ENCODE peak calls at places on chromosome 7, in six cellular contexts. F is CD4-positive, alpha-beta T cell; B is HFFc6; O is neural crest cell; D is body of pancreas; W is Panc1. Z is an unnamed sample.

GRCh38 chr7:105024734-105025133 is 10.7 kb downstream of the KMT2E start:
- DNase-seq in F (no peak), B (peak; percentile 72), O (no peak), D (no peak), W (no peak), Z (no peak)

GRCh38 chr7:121572615-121573014 is 176.5 kb upstream of the FAM3C start:
- DNase-seq in F (no peak), B (no peak), O (no peak), D (no peak), W (no peak), Z (no peak)

GRCh38 chr7:75625868-75626267 is 112.9 kb downstream of the HIP1 start:
- DNase-seq in F (no peak), B (no peak), O (no peak), D (no peak), W (no peak), Z (no peak)

GRCh38 chr7:121505021-121505420 is 108.9 kb upstream of the FAM3C start:
- DNase-seq in F (no peak), B (peak; percentile 74), O (no peak), D (no peak), W (no peak), Z (no peak)

GRCh38 chr7:88256906-88257305 is 37.1 kb upstream of the SRI start:
- DNase-seq in F (no peak), B (no peak), O (no peak), D (no peak), W (no peak), Z (no peak)

GRCh38 chr7:140247564-140247963 is 70.8 kb upstream of the KDM7A start:
- DNase-seq in F (no peak), B (no peak), O (no peak), D (no peak), W (no peak), Z (no peak)

GRCh38 chr7:41696323-41696916 is 6.5 kb downstream of the INHBA start:
- DNase-seq in F (no peak), B (peak; percentile 66), O (peak; percentile 67), D (peak; percentile 67), W (no peak), Z (no peak)

GRCh38 chr7:92904292-92905131 is 68.1 kb upstream of the CDK6 start:
- DNase-seq in F (peak; percentile 70), B (peak; percentile 94), O (no peak), D (no peak), W (peak; percentile 32), Z (peak; percentile 87)

GRCh38 chr7:138223402-138223872 is 147.2 kb downstream of the AKR1D1 start:
- DNase-seq in F (no peak), B (no peak), O (no peak), D (no peak), W (no peak), Z (no peak)

GRCh38 chr7:78203042-78203720 is 404.6 kb downstream of the PHTF2 start:
- DNase-seq in F (no peak), B (no peak), O (no peak), D (no peak), W (no peak), Z (no peak)

GRCh38 chr7:19851504-19851903 is 78.1 kb upstream of the TMEM196 start:
- DNase-seq in F (no peak), B (no peak), O (no peak), D (no peak), W (no peak), Z (no peak)

GRCh38 chr7:2886900-2887299 is 42.8 kb upstream of the GNA12 start:
- DNase-seq in F (no peak), B (peak; percentile 74), O (peak; percentile 57), D (peak; percentile 49), W (peak; percentile 47), Z (no peak)

GRCh38 chr7:158075633-158076001 is 512.0 kb downstream of the PTPRN2 start:
- DNase-seq in F (no peak), B (no peak), O (no peak), D (no peak), W (no peak), Z (no peak)

GRCh38 chr7:74289018-74289659 is at the start of gene CLIP2:
- DNase-seq in F (peak; percentile 79), B (peak; percentile 59), O (peak; percentile 62), D (peak; percentile 81), W (no peak), Z (no peak)

GRCh38 chr7:51014811-51015210 is 232.1 kb upstream of the GRB10 start:
- DNase-seq in F (no peak), B (no peak), O (no peak), D (no peak), W (no peak), Z (no peak)

DNA sequence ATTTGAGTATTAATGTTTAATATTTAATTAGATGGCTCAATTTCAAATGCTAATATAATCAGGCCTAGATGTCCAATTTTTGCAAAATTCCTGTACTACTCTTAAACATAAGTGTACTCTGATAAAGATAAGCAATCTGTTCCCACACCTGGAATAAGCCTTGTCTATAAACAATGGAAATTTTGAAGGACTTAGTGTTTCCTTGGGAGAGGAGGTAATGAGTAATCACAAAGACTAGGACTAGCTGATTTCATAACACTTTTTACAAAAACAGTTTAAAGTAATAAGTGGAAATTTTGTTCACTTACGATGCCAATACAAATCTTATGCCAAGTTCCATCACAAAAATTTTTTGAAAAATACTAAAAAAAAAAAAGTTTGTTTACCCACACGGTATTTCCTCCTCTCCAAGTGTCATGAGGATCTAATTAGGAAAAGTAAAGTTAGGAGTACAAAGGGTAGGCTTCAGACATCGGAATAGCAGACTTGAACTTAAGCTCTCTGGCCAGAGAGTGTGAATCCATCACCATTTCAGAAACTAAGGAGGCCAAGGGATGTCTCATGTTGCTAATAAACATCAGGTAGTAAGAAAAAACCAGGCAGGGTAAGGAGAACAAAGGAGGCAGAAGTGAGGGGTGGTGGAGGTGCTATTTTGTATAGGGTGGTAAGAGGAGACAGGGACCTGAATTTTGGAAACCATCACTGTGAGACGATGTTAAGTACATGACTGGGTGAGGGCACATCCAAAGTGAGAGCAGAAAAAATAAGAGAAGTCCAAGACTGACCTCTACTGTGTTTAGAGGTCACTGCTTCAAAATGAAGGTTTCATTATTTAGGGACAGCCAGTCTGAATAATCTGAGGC is 61.3 kb downstream of the RAPGEF5 start:
- DNase-seq in F (no peak), B (no peak), O (no peak), D (no peak), W (no peak), Z (no peak)
- TF ChIP-seq CTCF in F (no peak), B (peak; percentile 39), O (peak; percentile 25), D (no peak), W (no peak), Z (no peak)

GRCh38 chr7:26499316-26499897 is 207.7 kb downstream of the SNX10 start:
- DNase-seq in F (no peak), B (no peak), O (no peak), D (no peak), W (no peak), Z (no peak)

GRCh38 chr7:26497801-26498596 is 206.3 kb downstream of the SNX10 start:
- DNase-seq in F (no peak), B (no peak), O (no peak), D (no peak), W (no peak), Z (no peak)

GRCh38 chr7:26504417-26504816 is 212.8 kb downstream of the SNX10 start:
- DNase-seq in F (no peak), B (no peak), O (no peak), D (no peak), W (no peak), Z (no peak)

GRCh38 chr7:26495569-26495968 is 203.9 kb downstream of the SNX10 start:
- DNase-seq in F (no peak), B (no peak), O (no peak), D (no peak), W (no peak), Z (no peak)

DNA sequence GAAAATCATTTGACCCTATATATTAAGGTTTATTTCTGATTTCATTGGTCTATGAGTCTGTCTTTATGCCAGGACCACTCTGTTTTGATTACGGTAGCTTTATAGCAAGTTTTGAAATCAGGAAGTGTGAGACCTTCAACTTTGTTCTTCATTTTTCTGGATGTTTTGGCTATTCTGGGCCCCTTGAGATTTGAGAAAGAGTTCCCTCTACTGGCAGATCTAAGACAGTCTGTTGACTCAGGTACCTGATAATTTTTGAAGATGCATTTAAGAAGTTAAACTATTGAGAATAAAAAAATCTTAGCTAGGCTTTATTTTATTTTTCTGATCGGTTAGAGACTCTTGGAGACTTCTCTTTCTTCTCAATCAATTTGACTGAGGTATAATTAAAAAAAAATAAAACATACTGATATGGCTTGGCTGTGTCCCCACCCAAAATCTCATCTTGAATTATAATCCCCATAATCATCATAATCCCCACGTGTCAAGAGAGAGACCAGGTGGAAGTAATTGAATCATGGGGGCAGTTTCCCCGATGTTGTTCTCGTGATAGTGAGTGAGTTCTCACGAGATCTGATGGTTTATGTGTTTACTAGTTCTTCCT is 209.2 kb downstream of the SNX10 start:
- DNase-seq in F (no peak), B (no peak), O (no peak), D (no peak), W (no peak), Z (no peak)
- TF ChIP-seq CTCF in F (peak; percentile 46), B (peak; percentile 63), O (peak; percentile 70), D (no peak), W (peak; percentile 71), Z (peak; percentile 34)

DNA sequence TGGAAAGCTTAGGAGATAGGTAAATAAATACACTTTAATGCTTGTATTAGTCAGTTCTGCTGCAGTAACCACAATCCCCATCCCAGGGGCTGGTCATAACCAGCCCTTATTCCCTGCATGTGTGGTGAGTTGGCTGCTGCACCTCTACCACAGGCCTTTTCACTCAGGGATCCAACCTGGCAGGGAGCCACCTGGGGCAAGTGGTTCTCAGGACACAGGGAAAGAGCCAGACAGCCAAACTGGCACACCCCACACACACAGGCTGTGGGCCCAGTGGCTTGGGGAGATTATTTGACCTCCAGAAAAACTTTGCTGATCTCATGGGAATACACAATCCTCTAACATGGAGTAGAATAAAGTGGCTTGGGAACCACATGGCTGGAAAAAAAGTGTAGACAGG is 400.0 kb upstream of the RNF32 start:
- DNase-seq in F (no peak), B (no peak), O (no peak), D (no peak), W (no peak), Z (no peak)
- TF ChIP-seq CTCF in F (no peak), B (no peak), O (no peak), D (no peak), W (no peak), Z (no peak)

GRCh38 chr7:26343320-26343832 is 51.7 kb downstream of the SNX10 start:
- DNase-seq in F (no peak), B (no peak), O (no peak), D (no peak), W (no peak), Z (no peak)

GRCh38 chr7:26343837-26344236 is 52.2 kb downstream of the SNX10 start:
- DNase-seq in F (no peak), B (no peak), O (no peak), D (no peak), W (no peak), Z (no peak)

GRCh38 chr7:26346611-26347200 is 55.0 kb downstream of the SNX10 start:
- DNase-seq in F (no peak), B (no peak), O (no peak), D (no peak), W (no peak), Z (no peak)

GRCh38 chr7:26345202-26345601 is 53.5 kb downstream of the SNX10 start:
- DNase-seq in F (no peak), B (no peak), O (no peak), D (no peak), W (no peak), Z (no peak)

DNA sequence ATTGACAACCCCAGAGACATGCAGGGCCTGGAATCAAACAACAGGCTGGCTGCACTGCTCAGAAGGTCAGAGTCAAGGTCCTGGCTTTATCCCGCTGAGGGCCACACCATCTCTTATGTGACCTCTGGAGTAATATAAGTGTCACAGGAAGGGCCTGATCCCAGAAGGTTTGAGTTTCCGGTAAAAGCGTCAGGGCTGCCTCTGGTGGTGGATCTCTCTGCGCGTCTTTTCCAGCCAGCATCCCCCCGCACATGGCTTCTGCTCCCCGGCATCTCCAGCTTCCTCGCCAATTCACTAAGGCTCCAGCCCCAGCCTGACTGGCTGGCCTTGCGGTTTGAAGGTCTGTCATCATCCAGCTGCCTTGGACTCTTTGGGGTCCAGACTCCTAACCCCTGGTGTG is 54.2 kb downstream of the SNX10 start:
- DNase-seq in F (no peak), B (no peak), O (no peak), D (no peak), W (no peak), Z (no peak)
- TF ChIP-seq CTCF in F (no peak), B (no peak), O (no peak), D (no peak), W (no peak), Z (no peak)

Z was measured in AG04449.